ENCODE peak calls at places on chromosomes 16 and 17, in nine cellular contexts. L, I, S, W, B, C, Q, G and D are unnamed samples.
A peak's percentile ranks its signal among the peaks of the same experiment; 100 is the strongest.

GRCh38 chr17:76585048-76585648 is 512 bp downstream of the ST6GALNAC2 start:
- DNase-seq in L (no peak), I (no peak), S (peak; percentile 43), W (no peak), B (peak; percentile 53), C (no peak), Q (no peak), G (no peak), D (no peak)

GRCh38 chr16:17018715-17019014 is 452.1 kb downstream of the XYLT1 start:
- DNase-seq in L (no peak), I (no peak), S (no peak), W (no peak), B (no peak), C (no peak), Q (no peak), G (no peak), D (no peak)

GRCh38 chr17:74900208-74900607 is 6.8 kb upstream of the FADS6 start:
- DNase-seq in L (no peak), I (no peak), S (no peak), W (no peak), B (no peak), C (no peak), Q (no peak), G (no peak), D (no peak)

GRCh38 chr16:11792404-11793260 is 4.4 kb downstream of the ZC3H7A start:
- DNase-seq in L (no peak), I (no peak), S (peak; percentile 69), W (no peak), B (no peak), C (no peak), Q (peak; percentile 63), G (no peak), D (no peak)

GRCh38 chr16:48123104-48123788 is 32.5 kb downstream of the ABCC12 start:
- DNase-seq in L (peak; percentile 98), I (no peak), S (no peak), W (peak; percentile 67), B (no peak), C (peak; percentile 98), Q (peak; percentile 52), G (no peak), D (peak; percentile 64)

GRCh38 chr17:81403671-81404534 is 8.6 kb downstream of the BAHCC1 start:
- DNase-seq in L (no peak), I (no peak), S (no peak), W (no peak), B (no peak), C (peak; percentile 55), Q (no peak), G (peak; percentile 42), D (no peak)

GRCh38 chr17:49986396-49987289 is 8.4 kb downstream of the DLX3 start:
- DNase-seq in L (no peak), I (no peak), S (no peak), W (no peak), B (no peak), C (no peak), Q (no peak), G (no peak), D (no peak)

GRCh38 chr16:88034770-88035169 is 83.5 kb downstream of the BANP start:
- DNase-seq in L (no peak), I (no peak), S (no peak), W (no peak), B (no peak), C (no peak), Q (no peak), G (no peak), D (no peak)

GRCh38 chr17:67054608-67055007 is 10.3 kb downstream of the CACNG1 start:
- DNase-seq in L (no peak), I (no peak), S (no peak), W (no peak), B (no peak), C (no peak), Q (no peak), G (no peak), D (no peak)

GRCh38 chr17:75998327-75998795 is 2.3 kb upstream of the CDK3 start:
- DNase-seq in L (peak; percentile 76), I (peak; percentile 63), S (peak; percentile 58), W (no peak), B (no peak), C (no peak), Q (no peak), G (no peak), D (no peak)

GRCh38 chr16:73023752-73024570 is 24.0 kb downstream of the ZFHX3 start:
- DNase-seq in L (no peak), I (no peak), S (no peak), W (no peak), B (no peak), C (no peak), Q (no peak), G (no peak), D (no peak)

GRCh38 chr16:24854607-24855171 is 8.9 kb downstream of the SLC5A11 start:
- DNase-seq in L (no peak), I (no peak), S (no peak), W (no peak), B (no peak), C (no peak), Q (no peak), G (no peak), D (no peak)

GRCh38 chr17:61474235-61474927 is 22.2 kb downstream of the TBX4 start:
- DNase-seq in L (peak; percentile 85), I (no peak), S (no peak), W (no peak), B (no peak), C (peak; percentile 73), Q (peak; percentile 9), G (no peak), D (no peak)

GRCh38 chr17:37742114-37742761 is 2.6 kb downstream of the HNF1B start:
- DNase-seq in L (peak; percentile 16), I (no peak), S (no peak), W (no peak), B (peak; percentile 70), C (no peak), Q (no peak), G (no peak), D (no peak)

GRCh38 chr16:11147033-11147848 is 108.8 kb downstream of the SOCS1 start:
- DNase-seq in L (no peak), I (no peak), S (no peak), W (no peak), B (no peak), C (no peak), Q (no peak), G (no peak), D (no peak)

GRCh38 chr17:31397256-31397939 is 5.9 kb downstream of the RAB11FIP4 start:
- DNase-seq in L (no peak), I (no peak), S (no peak), W (no peak), B (no peak), C (no peak), Q (no peak), G (no peak), D (no peak)

GRCh38 chr16:50301626-50302471 is 35.5 kb downstream of the ADCY7 start:
- DNase-seq in L (no peak), I (peak; percentile 51), S (no peak), W (no peak), B (no peak), C (peak; percentile 77), Q (peak; percentile 63), G (no peak), D (no peak)

GRCh38 chr17:10249271-10250010 is 51.0 kb upstream of the GAS7 start:
- DNase-seq in L (no peak), I (no peak), S (no peak), W (no peak), B (no peak), C (peak; percentile 55), Q (no peak), G (no peak), D (no peak)

GRCh38 chr16:28321700-28322411 is 29.5 kb downstream of the SBK1 start:
- DNase-seq in L (peak; percentile 47), I (peak; percentile 53), S (peak; percentile 35), W (no peak), B (peak; percentile 84), C (peak; percentile 7), Q (no peak), G (no peak), D (peak; percentile 42)

GRCh38 chr17:19718041-19718612 is 1.7 kb upstream of the SLC47A2 start:
- DNase-seq in L (no peak), I (no peak), S (no peak), W (no peak), B (no peak), C (no peak), Q (no peak), G (no peak), D (no peak)

GRCh38 chr17:19717411-19717908 is 1.1 kb upstream of the SLC47A2 start:
- DNase-seq in L (no peak), I (no peak), S (no peak), W (no peak), B (no peak), C (no peak), Q (no peak), G (no peak), D (no peak)

GRCh38 chr17:19720210-19720475 is 3.8 kb upstream of the SLC47A2 start:
- DNase-seq in L (no peak), I (no peak), S (no peak), W (no peak), B (no peak), C (no peak), Q (peak; percentile 25), G (no peak), D (no peak)

GRCh38 chr17:19719365-19720209 is 3.2 kb upstream of the SLC47A2 start:
- DNase-seq in L (peak; percentile 91), I (no peak), S (peak; percentile 52), W (no peak), B (no peak), C (no peak), Q (no peak), G (no peak), D (no peak)

GRCh38 chr17:19718613-19719364 is 2.4 kb upstream of the SLC47A2 start:
- DNase-seq in L (peak; percentile 53), I (no peak), S (no peak), W (no peak), B (peak; percentile 78), C (no peak), Q (peak; percentile 28), G (no peak), D (no peak)
- TF ChIP-seq CTCF in L (peak; percentile 64), I (no peak), S (no peak), W (no peak), B (peak; percentile 79), C (peak; percentile 11), Q (no peak), G (no peak), D (peak; percentile 18)

GRCh38 chr17:44008205-44008909 is 3.9 kb downstream of the NAGS start:
- DNase-seq in L (no peak), I (peak; percentile 33), S (no peak), W (no peak), B (peak; percentile 65), C (no peak), Q (no peak), G (no peak), D (no peak)
- H3K4me3 ChIP-seq in L (peak overlapping the region; percentile 83), I (no peak overlapping the region), S (no peak overlapping the region), W (peak overlapping the region; percentile 64), B (peak overlapping the region; percentile 97), C (peak overlapping the region; percentile 74), Q (no peak overlapping the region), G (peak overlapping the region; percentile 81), D (no peak overlapping the region)

GRCh38 chr16:9852003-9852402 is 330.2 kb downstream of the GRIN2A start:
- DNase-seq in L (no peak), I (no peak), S (no peak), W (no peak), B (no peak), C (no peak), Q (no peak), G (no peak), D (no peak)
- TF ChIP-seq CTCF in L (no peak), I (no peak), S (no peak), W (no peak), B (no peak), C (no peak), Q (no peak), G (no peak), D (no peak)

GRCh38 chr17:22454070-22454999 is 762.0 kb downstream of the KCNJ18 start:
- DNase-seq in L (no peak), I (no peak), S (no peak), W (no peak), B (no peak), C (no peak), Q (no peak), G (no peak), D (no peak)
- H3K4me3 ChIP-seq in L (no peak overlapping the region), I (no peak overlapping the region), S (no peak overlapping the region), W (no peak overlapping the region), B (no peak overlapping the region), C (no peak overlapping the region), Q (no peak overlapping the region), G (no peak overlapping the region), D (no peak overlapping the region)